ENCODE peak calls at places on chromosomes 11 and 22, in ten cellular contexts. One of them, this sample, is unnamed.

GRCh38 chr22:29946220-29946619 is 63.2 kb downstream of the MTMR3 start:
- ATAC-seq in heart left ventricle: no peak
- ATAC-seq in A549: no peak
- ATAC-seq in body of pancreas: no peak
- ATAC-seq in right lobe of liver: no peak
- ATAC-seq in upper lobe of left lung: no peak
- ATAC-seq in HCT116: no peak
- ATAC-seq in K562: peak; percentile 80
- ATAC-seq in gastrocnemius medialis: no peak
- ATAC-seq in GM12878: no peak
- ATAC-seq in this sample: no peak

GRCh38 chr11:58927393-58928081 is 11.8 kb upstream of the GLYATL1 start:
- ATAC-seq in heart left ventricle: no peak
- ATAC-seq in A549: peak; percentile 67
- ATAC-seq in body of pancreas: peak; percentile 85
- ATAC-seq in right lobe of liver: peak; percentile 87
- ATAC-seq in upper lobe of left lung: no peak
- ATAC-seq in HCT116: peak; percentile 64
- ATAC-seq in K562: no peak
- ATAC-seq in gastrocnemius medialis: no peak
- ATAC-seq in GM12878: peak; percentile 55
- ATAC-seq in this sample: no peak

GRCh38 chr11:122104381-122104780 is 11.6 kb downstream of the BLID start:
- ATAC-seq in heart left ventricle: no peak
- ATAC-seq in A549: no peak
- ATAC-seq in body of pancreas: no peak
- ATAC-seq in right lobe of liver: no peak
- ATAC-seq in upper lobe of left lung: no peak
- ATAC-seq in HCT116: peak; percentile 27
- ATAC-seq in K562: no peak
- ATAC-seq in gastrocnemius medialis: no peak
- ATAC-seq in GM12878: no peak
- ATAC-seq in this sample: no peak

GRCh38 chr11:60767388-60767811 is 10.7 kb downstream of the MS4A15 start:
- ATAC-seq in heart left ventricle: no peak
- ATAC-seq in A549: peak; percentile 77
- ATAC-seq in body of pancreas: no peak
- ATAC-seq in right lobe of liver: peak; percentile 19
- ATAC-seq in upper lobe of left lung: no peak
- ATAC-seq in HCT116: peak; percentile 94
- ATAC-seq in K562: peak; percentile 96
- ATAC-seq in gastrocnemius medialis: no peak
- ATAC-seq in GM12878: no peak
- ATAC-seq in this sample: no peak

GRCh38 chr22:50101870-50102565 is 12.2 kb downstream of the MOV10L1 start:
- ATAC-seq in heart left ventricle: no peak
- ATAC-seq in A549: no peak
- ATAC-seq in body of pancreas: no peak
- ATAC-seq in right lobe of liver: no peak
- ATAC-seq in upper lobe of left lung: no peak
- ATAC-seq in HCT116: no peak
- ATAC-seq in K562: no peak
- ATAC-seq in gastrocnemius medialis: no peak
- ATAC-seq in GM12878: peak; percentile 57
- ATAC-seq in this sample: no peak

GRCh38 chr22:50058338-50059184 is 463 bp upstream of the TTLL8 start:
- ATAC-seq in heart left ventricle: no peak
- ATAC-seq in A549: peak; percentile 66
- ATAC-seq in body of pancreas: no peak
- ATAC-seq in right lobe of liver: no peak
- ATAC-seq in upper lobe of left lung: no peak
- ATAC-seq in HCT116: no peak
- ATAC-seq in K562: no peak
- ATAC-seq in gastrocnemius medialis: no peak
- ATAC-seq in GM12878: no peak
- ATAC-seq in this sample: no peak

GRCh38 chr11:13347901-13348300 is 70.3 kb downstream of the BMAL1 start:
- ATAC-seq in heart left ventricle: no peak
- ATAC-seq in A549: no peak
- ATAC-seq in body of pancreas: no peak
- ATAC-seq in right lobe of liver: no peak
- ATAC-seq in upper lobe of left lung: no peak
- ATAC-seq in HCT116: no peak
- ATAC-seq in K562: no peak
- ATAC-seq in gastrocnemius medialis: no peak
- ATAC-seq in GM12878: no peak
- ATAC-seq in this sample: no peak

GRCh38 chr11:87092567-87092966 is 54.8 kb downstream of the TMEM135 start:
- ATAC-seq in heart left ventricle: no peak
- ATAC-seq in A549: no peak
- ATAC-seq in body of pancreas: no peak
- ATAC-seq in right lobe of liver: no peak
- ATAC-seq in upper lobe of left lung: no peak
- ATAC-seq in HCT116: no peak
- ATAC-seq in K562: no peak
- ATAC-seq in gastrocnemius medialis: no peak
- ATAC-seq in GM12878: no peak
- ATAC-seq in this sample: no peak

GRCh38 chr22:20236052-20236717 is 31.9 kb downstream of the RTN4R start:
- ATAC-seq in heart left ventricle: no peak
- ATAC-seq in A549: no peak
- ATAC-seq in body of pancreas: no peak
- ATAC-seq in right lobe of liver: peak; percentile 80
- ATAC-seq in upper lobe of left lung: no peak
- ATAC-seq in HCT116: no peak
- ATAC-seq in K562: no peak
- ATAC-seq in gastrocnemius medialis: no peak
- ATAC-seq in GM12878: no peak
- ATAC-seq in this sample: no peak

GRCh38 chr22:20234760-20235452 is 33.2 kb downstream of the RTN4R start:
- ATAC-seq in heart left ventricle: no peak
- ATAC-seq in A549: no peak
- ATAC-seq in body of pancreas: no peak
- ATAC-seq in right lobe of liver: no peak
- ATAC-seq in upper lobe of left lung: no peak
- ATAC-seq in HCT116: no peak
- ATAC-seq in K562: no peak
- ATAC-seq in gastrocnemius medialis: no peak
- ATAC-seq in GM12878: no peak
- ATAC-seq in this sample: no peak

GRCh38 chr22:20234314-20234682 is 33.8 kb downstream of the RTN4R start:
- ATAC-seq in heart left ventricle: no peak
- ATAC-seq in A549: no peak
- ATAC-seq in body of pancreas: no peak
- ATAC-seq in right lobe of liver: no peak
- ATAC-seq in upper lobe of left lung: no peak
- ATAC-seq in HCT116: no peak
- ATAC-seq in K562: no peak
- ATAC-seq in gastrocnemius medialis: no peak
- ATAC-seq in GM12878: no peak
- ATAC-seq in this sample: no peak

GRCh38 chr22:20233351-20234313 is 34.5 kb downstream of the RTN4R start:
- ATAC-seq in heart left ventricle: no peak
- ATAC-seq in A549: no peak
- ATAC-seq in body of pancreas: no peak
- ATAC-seq in right lobe of liver: no peak
- ATAC-seq in upper lobe of left lung: no peak
- ATAC-seq in HCT116: no peak
- ATAC-seq in K562: no peak
- ATAC-seq in gastrocnemius medialis: no peak
- ATAC-seq in GM12878: no peak
- ATAC-seq in this sample: no peak

GRCh38 chr22:20235453-20235991 is 32.6 kb downstream of the RTN4R start:
- ATAC-seq in heart left ventricle: no peak
- ATAC-seq in A549: no peak
- ATAC-seq in body of pancreas: no peak
- ATAC-seq in right lobe of liver: peak; percentile 73
- ATAC-seq in upper lobe of left lung: no peak
- ATAC-seq in HCT116: no peak
- ATAC-seq in K562: no peak
- ATAC-seq in gastrocnemius medialis: no peak
- ATAC-seq in GM12878: no peak
- ATAC-seq in this sample: no peak
- H3K27ac ChIP-seq in heart left ventricle: no peak overlapping the region
- H3K27ac ChIP-seq in A549: no peak overlapping the region
- H3K27ac ChIP-seq in body of pancreas: no peak overlapping the region
- H3K27ac ChIP-seq in right lobe of liver: peak overlapping the region; percentile 78
- H3K27ac ChIP-seq in upper lobe of left lung: no peak overlapping the region
- H3K27ac ChIP-seq in HCT116: no peak overlapping the region
- H3K27ac ChIP-seq in K562: no peak overlapping the region
- H3K27ac ChIP-seq in gastrocnemius medialis: no peak overlapping the region
- H3K27ac ChIP-seq in GM12878: no peak overlapping the region
- H3K27ac ChIP-seq in this sample: no peak overlapping the region

DNA sequence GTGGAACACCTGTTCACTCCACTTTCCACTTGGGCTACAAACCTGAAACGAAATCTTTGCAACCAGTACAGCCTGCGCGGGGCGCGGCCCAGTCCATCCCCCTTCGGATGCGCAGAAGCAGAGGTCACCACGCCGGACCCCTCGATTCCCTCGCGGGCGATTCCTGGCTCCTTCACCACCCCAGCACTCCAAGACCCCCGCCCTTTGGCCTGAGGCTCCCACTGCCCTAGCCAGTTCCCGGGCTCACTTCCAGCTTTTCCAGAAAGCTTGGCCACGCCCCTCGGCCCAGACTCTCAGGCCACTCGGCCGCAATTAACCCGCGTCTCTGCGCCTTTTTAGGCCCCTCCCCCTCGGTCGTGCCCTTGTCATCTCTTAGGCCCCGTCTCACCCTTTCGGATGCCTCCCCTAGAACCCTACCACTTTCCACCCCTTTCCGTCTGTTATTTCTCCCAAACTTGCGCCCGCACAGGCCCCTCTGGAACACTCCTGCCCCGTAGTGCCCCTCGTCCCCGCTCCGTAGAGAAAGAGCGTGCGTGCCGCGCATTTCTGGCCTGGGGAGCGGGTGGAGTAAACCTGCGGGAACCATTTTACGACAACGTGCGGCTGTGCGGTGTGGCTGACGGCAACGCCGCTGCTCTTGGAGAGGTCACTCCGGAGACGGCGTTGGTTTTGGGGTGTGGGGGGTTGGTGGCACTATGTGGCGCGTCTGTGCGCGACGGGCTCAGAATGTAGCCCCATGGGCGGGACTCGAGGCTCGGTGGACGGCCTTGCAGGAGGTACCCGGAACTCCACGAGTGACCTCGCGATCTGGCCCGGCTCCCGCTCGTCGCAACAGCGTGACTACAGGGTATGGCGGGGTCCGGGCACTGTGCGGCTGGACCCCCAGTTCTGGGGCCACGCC is at the start of gene DLAT:
- ATAC-seq in heart left ventricle: peak; percentile 89
- ATAC-seq in A549: peak; percentile 92
- ATAC-seq in body of pancreas: peak; percentile 94
- ATAC-seq in right lobe of liver: peak; percentile 92
- ATAC-seq in upper lobe of left lung: peak; percentile 98
- ATAC-seq in HCT116: peak; percentile 88
- ATAC-seq in K562: peak; percentile 90
- ATAC-seq in gastrocnemius medialis: peak; percentile 94
- ATAC-seq in GM12878: peak; percentile 90
- ATAC-seq in this sample: peak; percentile 94
- TF ChIP-seq POLR2A in heart left ventricle: peak; percentile 48
- TF ChIP-seq POLR2A in A549: peak; percentile 49
- TF ChIP-seq POLR2A in body of pancreas: peak; percentile 43
- TF ChIP-seq POLR2A in right lobe of liver: peak; percentile 58
- TF ChIP-seq POLR2A in upper lobe of left lung: peak; percentile 43
- TF ChIP-seq POLR2A in HCT116: peak; percentile 89
- TF ChIP-seq POLR2A in K562: peak; percentile 97
- TF ChIP-seq POLR2A in gastrocnemius medialis: peak; percentile 68
- TF ChIP-seq POLR2A in GM12878: peak; percentile 91
- TF ChIP-seq POLR2A in this sample: peak; percentile 37

GRCh38 chr22:22099833-22100812 is 117.5 kb upstream of the TOP3B start:
- ATAC-seq in heart left ventricle: no peak
- ATAC-seq in A549: no peak
- ATAC-seq in body of pancreas: no peak
- ATAC-seq in right lobe of liver: no peak
- ATAC-seq in upper lobe of left lung: no peak
- ATAC-seq in HCT116: peak; percentile 92
- ATAC-seq in K562: peak; percentile 95
- ATAC-seq in gastrocnemius medialis: no peak
- ATAC-seq in GM12878: peak; percentile 56
- ATAC-seq in this sample: no peak
- TF ChIP-seq CTCF in heart left ventricle: no peak
- TF ChIP-seq CTCF in A549: no peak
- TF ChIP-seq CTCF in body of pancreas: no peak
- TF ChIP-seq CTCF in right lobe of liver: peak; percentile 24
- TF ChIP-seq CTCF in upper lobe of left lung: no peak
- TF ChIP-seq CTCF in HCT116: peak; percentile 70
- TF ChIP-seq CTCF in K562: no peak
- TF ChIP-seq CTCF in gastrocnemius medialis: no peak
- TF ChIP-seq CTCF in GM12878: peak; percentile 16
- TF ChIP-seq CTCF in this sample: no peak

GRCh38 chr11:78192223-78192719 is 3.6 kb downstream of the USP35 start:
- ATAC-seq in heart left ventricle: no peak
- ATAC-seq in A549: no peak
- ATAC-seq in body of pancreas: peak; percentile 67
- ATAC-seq in right lobe of liver: no peak
- ATAC-seq in upper lobe of left lung: no peak
- ATAC-seq in HCT116: no peak
- ATAC-seq in K562: no peak
- ATAC-seq in gastrocnemius medialis: no peak
- ATAC-seq in GM12878: no peak
- ATAC-seq in this sample: no peak

GRCh38 chr11:78192911-78193341 is 4.2 kb downstream of the USP35 start:
- ATAC-seq in heart left ventricle: no peak
- ATAC-seq in A549: no peak
- ATAC-seq in body of pancreas: no peak
- ATAC-seq in right lobe of liver: no peak
- ATAC-seq in upper lobe of left lung: no peak
- ATAC-seq in HCT116: no peak
- ATAC-seq in K562: no peak
- ATAC-seq in gastrocnemius medialis: no peak
- ATAC-seq in GM12878: no peak
- ATAC-seq in this sample: no peak

GRCh38 chr11:78194490-78194889 is 5.8 kb downstream of the USP35 start:
- ATAC-seq in heart left ventricle: no peak
- ATAC-seq in A549: no peak
- ATAC-seq in body of pancreas: no peak
- ATAC-seq in right lobe of liver: no peak
- ATAC-seq in upper lobe of left lung: no peak
- ATAC-seq in HCT116: peak; percentile 45
- ATAC-seq in K562: no peak
- ATAC-seq in gastrocnemius medialis: no peak
- ATAC-seq in GM12878: no peak
- ATAC-seq in this sample: no peak

GRCh38 chr11:78195917-78196545 is 7.3 kb downstream of the USP35 start:
- ATAC-seq in heart left ventricle: no peak
- ATAC-seq in A549: no peak
- ATAC-seq in body of pancreas: no peak
- ATAC-seq in right lobe of liver: no peak
- ATAC-seq in upper lobe of left lung: no peak
- ATAC-seq in HCT116: no peak
- ATAC-seq in K562: no peak
- ATAC-seq in gastrocnemius medialis: no peak
- ATAC-seq in GM12878: no peak
- ATAC-seq in this sample: no peak

DNA sequence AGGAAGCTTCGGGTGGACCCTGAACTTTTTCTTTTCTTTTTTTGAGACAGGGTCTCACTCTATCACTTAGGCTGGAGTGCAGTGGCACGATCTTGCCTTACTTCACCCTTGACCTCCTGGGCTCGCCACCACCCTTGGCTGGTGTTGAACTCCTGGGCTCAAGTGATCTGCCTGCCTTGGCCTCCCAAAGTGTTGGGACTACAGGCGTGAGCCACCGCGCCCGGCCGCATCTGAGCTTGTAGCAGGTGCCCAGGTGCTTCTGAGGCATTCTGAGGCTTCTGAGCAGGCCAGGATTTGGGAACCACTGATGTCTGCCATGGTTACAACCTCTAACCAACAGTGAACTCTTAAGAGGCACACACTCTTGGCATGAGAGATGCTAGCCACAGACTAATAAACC is 5.1 kb downstream of the USP35 start:
- ATAC-seq in heart left ventricle: no peak
- ATAC-seq in A549: no peak
- ATAC-seq in body of pancreas: no peak
- ATAC-seq in right lobe of liver: no peak
- ATAC-seq in upper lobe of left lung: no peak
- ATAC-seq in HCT116: no peak
- ATAC-seq in K562: no peak
- ATAC-seq in gastrocnemius medialis: no peak
- ATAC-seq in GM12878: no peak
- ATAC-seq in this sample: no peak
- H3K27ac ChIP-seq in heart left ventricle: no peak overlapping the region
- H3K27ac ChIP-seq in A549: no peak overlapping the region
- H3K27ac ChIP-seq in body of pancreas: no peak overlapping the region
- H3K27ac ChIP-seq in right lobe of liver: no peak overlapping the region
- H3K27ac ChIP-seq in upper lobe of left lung: no peak overlapping the region
- H3K27ac ChIP-seq in HCT116: no peak overlapping the region
- H3K27ac ChIP-seq in K562: no peak overlapping the region
- H3K27ac ChIP-seq in gastrocnemius medialis: no peak overlapping the region
- H3K27ac ChIP-seq in GM12878: no peak overlapping the region
- H3K27ac ChIP-seq in this sample: no peak overlapping the region

This sample was measured in gastroesophageal sphincter.